ENCODE peak calls at places on chromosomes 7 and 10, in ten cellular contexts. Q is A549, Z is transverse colon, O is stomach, V is ovary, P is H1, S is sigmoid colon, J is tibial nerve, L is esophagus muscularis mucosa, T is HepG2. N is an unnamed sample.
A peak's percentile ranks its signal among the peaks of the same experiment; 100 is the strongest.

GRCh38 chr7:66167773-66168367 is 37.3 kb upstream of the TPST1 start:
- DNase-seq in Q (no peak), Z (no peak), O (no peak), V (no peak), P (no peak), S (no peak), J (no peak), L (no peak), T (peak; percentile 31), N (no peak)

GRCh38 chr10:101529207-101529606 is 58.9 kb downstream of the POLL start:
- DNase-seq in Q (no peak), Z (no peak), O (no peak), V (no peak), P (no peak), S (no peak), J (no peak), L (no peak), T (no peak), N (no peak)

GRCh38 chr7:132536646-132537395 is 39.4 kb downstream of the PLXNA4 start:
- DNase-seq in Q (no peak), Z (no peak), O (no peak), V (no peak), P (no peak), S (no peak), J (no peak), L (no peak), T (no peak), N (no peak)

GRCh38 chr10:70109064-70109729 is 23.4 kb downstream of the AIFM2 start:
- DNase-seq in Q (no peak), Z (no peak), O (no peak), V (no peak), P (no peak), S (no peak), J (no peak), L (no peak), T (peak; percentile 57), N (no peak)

GRCh38 chr10:29874604-29875269 is 184.6 kb downstream of the JCAD start:
- DNase-seq in Q (no peak), Z (no peak), O (no peak), V (no peak), P (no peak), S (no peak), J (no peak), L (no peak), T (no peak), N (no peak)

GRCh38 chr10:114962441-114962840 is 24.4 kb downstream of the TRUB1 start:
- DNase-seq in Q (no peak), Z (no peak), O (no peak), V (no peak), P (no peak), S (no peak), J (no peak), L (no peak), T (no peak), N (no peak)

GRCh38 chr10:47413531-47414226 is 29.6 kb upstream of the ZNF488 start:
- DNase-seq in Q (no peak), Z (no peak), O (no peak), V (no peak), P (no peak), S (no peak), J (no peak), L (no peak), T (no peak), N (no peak)

GRCh38 chr7:24945899-24946298 is 34.1 kb downstream of the OSBPL3 start:
- DNase-seq in Q (no peak), Z (no peak), O (no peak), V (no peak), P (no peak), S (no peak), J (no peak), L (no peak), T (no peak), N (no peak)

GRCh38 chr7:2217716-2218443 is 14.9 kb downstream of the MAD1L1 start:
- DNase-seq in Q (no peak), Z (no peak), O (no peak), V (no peak), P (no peak), S (no peak), J (no peak), L (no peak), T (no peak), N (no peak)

GRCh38 chr7:87628780-87629569 is 777 bp downstream of the RUNDC3B start:
- DNase-seq in Q (no peak), Z (peak; percentile 73), O (peak; percentile 27), V (peak; percentile 19), P (no peak), S (peak; percentile 64), J (no peak), L (no peak), T (peak; percentile 20), N (no peak)

GRCh38 chr10:80579370-80579769 is 41.7 kb downstream of the SH2D4B start:
- DNase-seq in Q (no peak), Z (no peak), O (no peak), V (no peak), P (no peak), S (no peak), J (no peak), L (no peak), T (no peak), N (no peak)

GRCh38 chr7:12759112-12759511 is 71.7 kb downstream of the ARL4A start:
- DNase-seq in Q (no peak), Z (no peak), O (no peak), V (no peak), P (no peak), S (no peak), J (no peak), L (no peak), T (no peak), N (no peak)
- TF ChIP-seq EP300 in Q (no peak), Z (no peak), O (no peak), V (no peak), P (no peak), S (no peak), J (no peak), L (no peak), T (no peak), N (no peak)

GRCh38 chr7:36388423-36388822 is 1.2 kb upstream of the ANLN start:
- DNase-seq in Q (no peak), Z (no peak), O (no peak), V (no peak), P (no peak), S (no peak), J (no peak), L (no peak), T (no peak), N (no peak)

GRCh38 chr7:36390199-36391090 is 783 bp downstream of the ANLN start:
- DNase-seq in Q (peak; percentile 88), Z (peak; percentile 85), O (peak; percentile 83), V (peak; percentile 66), P (peak; percentile 31), S (peak; percentile 69), J (no peak), L (no peak), T (peak; percentile 73), N (peak; percentile 79)

GRCh38 chr7:36391436-36392198 is 2.0 kb downstream of the ANLN start:
- DNase-seq in Q (no peak), Z (no peak), O (no peak), V (no peak), P (no peak), S (no peak), J (no peak), L (no peak), T (no peak), N (no peak)

GRCh38 chr7:36387437-36388345 is 2.0 kb upstream of the ANLN start:
- DNase-seq in Q (peak; percentile 31), Z (no peak), O (no peak), V (no peak), P (no peak), S (no peak), J (no peak), L (no peak), T (no peak), N (no peak)

GRCh38 chr7:36389371-36390198 is at the start of gene ANLN:
- DNase-seq in Q (peak; percentile 93), Z (peak; percentile 95), O (peak; percentile 94), V (peak; percentile 94), P (peak; percentile 80), S (peak; percentile 97), J (peak; percentile 83), L (peak; percentile 95), T (peak; percentile 92), N (peak; percentile 96)
- TF ChIP-seq POLR2A in Q (peak; percentile 41), Z (no peak), O (no peak), V (peak; percentile 19), P (no peak), S (no peak), J (peak; percentile 11), L (no peak), T (peak; percentile 71), N (no peak)

GRCh38 chr7:100466830-100467605 is 3.0 kb upstream of the SPACDR start:
- DNase-seq in Q (no peak), Z (no peak), O (no peak), V (no peak), P (no peak), S (no peak), J (no peak), L (no peak), T (no peak), N (no peak)
- H3K27ac ChIP-seq in Q (no peak overlapping the region), Z (no peak overlapping the region), O (peak overlapping the region; percentile 74), V (no peak overlapping the region), P (no peak overlapping the region), S (peak overlapping the region; percentile 77), J (peak overlapping the region; percentile 75), L (peak overlapping the region; percentile 69), T (no peak overlapping the region), N (peak overlapping the region; percentile 69)

GRCh38 chr7:20201380-20201779 is 15.8 kb downstream of the MACC1 start:
- DNase-seq in Q (no peak), Z (peak; percentile 23), O (no peak), V (no peak), P (no peak), S (no peak), J (no peak), L (no peak), T (no peak), N (no peak)
- TF ChIP-seq EP300 in Q (no peak), Z (no peak), O (no peak), V (no peak), P (no peak), S (no peak), J (no peak), L (no peak), T (no peak), N (no peak)

N was measured in suprapubic skin.